ENCODE peak calls at places on chromosomes 12 and 14, in six cellular contexts. One of them, this sample, is unnamed.
A peak's percentile ranks its signal among the peaks of the same experiment; 100 is the strongest.

GRCh38 chr12:118064608-118065007 is 3.6 kb upstream of the WSB2 start:
- DNase-seq in CD4-positive, CD25-positive, alpha-beta regulatory T cell: no peak
- DNase-seq in IMR-90: no peak
- DNase-seq in GM12865: peak; percentile 50
- DNase-seq in AG10803: no peak
- DNase-seq in NT2/D1: no peak
- DNase-seq in this sample: no peak

GRCh38 chr12:92899388-92900001 is 29.6 kb downstream of the EEA1 start:
- DNase-seq in CD4-positive, CD25-positive, alpha-beta regulatory T cell: no peak
- DNase-seq in IMR-90: peak; percentile 99
- DNase-seq in AG10803: peak; percentile 99
- DNase-seq in GM12865: no peak
- DNase-seq in NT2/D1: peak; percentile 20
- DNase-seq in this sample: peak; percentile 99

GRCh38 chr12:13204428-13204827 is 7.9 kb downstream of the EMP1 start:
- DNase-seq in IMR-90: peak; percentile 93
- DNase-seq in NT2/D1: peak; percentile 71
- DNase-seq in AG10803: no peak
- DNase-seq in GM12865: no peak
- DNase-seq in CD4-positive, CD25-positive, alpha-beta regulatory T cell: no peak
- DNase-seq in this sample: no peak

GRCh38 chr12:28489256-28489655 is 299.0 kb downstream of the CCDC91 start:
- DNase-seq in CD4-positive, CD25-positive, alpha-beta regulatory T cell: no peak
- DNase-seq in GM12865: no peak
- DNase-seq in NT2/D1: no peak
- DNase-seq in AG10803: peak; percentile 72
- DNase-seq in IMR-90: peak; percentile 13
- DNase-seq in this sample: peak; percentile 66

GRCh38 chr14:39109893-39110715 is 4.0 kb upstream of the GEMIN2 start:
- DNase-seq in GM12865: peak; percentile 74
- DNase-seq in CD4-positive, CD25-positive, alpha-beta regulatory T cell: no peak
- DNase-seq in IMR-90: no peak
- DNase-seq in AG10803: no peak
- DNase-seq in NT2/D1: no peak
- DNase-seq in this sample: no peak

GRCh38 chr14:88326352-88327103 is 3.5 kb upstream of the KCNK10 start:
- DNase-seq in GM12865: no peak
- DNase-seq in CD4-positive, CD25-positive, alpha-beta regulatory T cell: no peak
- DNase-seq in NT2/D1: no peak
- DNase-seq in AG10803: no peak
- DNase-seq in IMR-90: no peak
- DNase-seq in this sample: no peak

GRCh38 chr12:26106347-26106746 is 18.5 kb downstream of the BHLHE41 start:
- DNase-seq in AG10803: no peak
- DNase-seq in NT2/D1: no peak
- DNase-seq in GM12865: no peak
- DNase-seq in CD4-positive, CD25-positive, alpha-beta regulatory T cell: no peak
- DNase-seq in IMR-90: no peak
- DNase-seq in this sample: no peak

GRCh38 chr12:50574621-50575348 is 70.0 kb downstream of the DIP2B start:
- DNase-seq in GM12865: no peak
- DNase-seq in IMR-90: peak; percentile 32
- DNase-seq in CD4-positive, CD25-positive, alpha-beta regulatory T cell: no peak
- DNase-seq in AG10803: peak; percentile 90
- DNase-seq in NT2/D1: no peak
- DNase-seq in this sample: no peak

GRCh38 chr12:93813972-93814821 is 137.0 kb downstream of the CRADD start:
- DNase-seq in CD4-positive, CD25-positive, alpha-beta regulatory T cell: no peak
- DNase-seq in NT2/D1: no peak
- DNase-seq in IMR-90: peak; percentile 94
- DNase-seq in GM12865: peak; percentile 28
- DNase-seq in AG10803: peak; percentile 84
- DNase-seq in this sample: peak; percentile 82

GRCh38 chr14:75769047-75769685 is 108.1 kb downstream of the TTLL5 start:
- DNase-seq in AG10803: peak; percentile 15
- DNase-seq in IMR-90: peak; percentile 5
- DNase-seq in GM12865: peak; percentile 40
- DNase-seq in NT2/D1: no peak
- DNase-seq in CD4-positive, CD25-positive, alpha-beta regulatory T cell: no peak
- DNase-seq in this sample: no peak

GRCh38 chr12:102957339-102958050 is at the start of gene ASCL1:
- DNase-seq in AG10803: peak; percentile 30
- DNase-seq in IMR-90: peak; percentile 10
- DNase-seq in CD4-positive, CD25-positive, alpha-beta regulatory T cell: no peak
- DNase-seq in NT2/D1: no peak
- DNase-seq in GM12865: peak; percentile 74
- DNase-seq in this sample: no peak

GRCh38 chr14:74697976-74698375 is 14.9 kb downstream of the AREL1 start:
- DNase-seq in CD4-positive, CD25-positive, alpha-beta regulatory T cell: no peak
- DNase-seq in AG10803: no peak
- DNase-seq in IMR-90: no peak
- DNase-seq in GM12865: no peak
- DNase-seq in NT2/D1: no peak
- DNase-seq in this sample: no peak

GRCh38 chr12:958449-959123 is 9.1 kb upstream of the RAD52 start:
- DNase-seq in NT2/D1: no peak
- DNase-seq in IMR-90: no peak
- DNase-seq in AG10803: no peak
- DNase-seq in CD4-positive, CD25-positive, alpha-beta regulatory T cell: no peak
- DNase-seq in GM12865: peak; percentile 78
- DNase-seq in this sample: no peak

GRCh38 chr12:15001733-15002471 is 29.1 kb downstream of the PDE6H start:
- DNase-seq in AG10803: peak; percentile 15
- DNase-seq in IMR-90: peak; percentile 21
- DNase-seq in NT2/D1: no peak
- DNase-seq in GM12865: no peak
- DNase-seq in CD4-positive, CD25-positive, alpha-beta regulatory T cell: no peak
- DNase-seq in this sample: no peak

GRCh38 chr14:51201890-51202289 is 38.2 kb upstream of the TMX1 start:
- DNase-seq in CD4-positive, CD25-positive, alpha-beta regulatory T cell: no peak
- DNase-seq in GM12865: peak; percentile 60
- DNase-seq in IMR-90: no peak
- DNase-seq in AG10803: no peak
- DNase-seq in NT2/D1: no peak
- DNase-seq in this sample: no peak

GRCh38 chr14:54166049-54166950 is 209.7 kb upstream of the BMP4 start:
- DNase-seq in AG10803: no peak
- DNase-seq in NT2/D1: no peak
- DNase-seq in CD4-positive, CD25-positive, alpha-beta regulatory T cell: no peak
- DNase-seq in IMR-90: no peak
- DNase-seq in GM12865: no peak
- DNase-seq in this sample: no peak

GRCh38 chr14:61959348-61959747 is 197.1 kb downstream of the SNAPC1 start:
- DNase-seq in CD4-positive, CD25-positive, alpha-beta regulatory T cell: no peak
- DNase-seq in AG10803: no peak
- DNase-seq in GM12865: no peak
- DNase-seq in NT2/D1: no peak
- DNase-seq in IMR-90: no peak
- DNase-seq in this sample: no peak

GRCh38 chr14:104421892-104422291 is 157.7 kb upstream of the C14orf180 start:
- DNase-seq in NT2/D1: no peak
- DNase-seq in GM12865: no peak
- DNase-seq in AG10803: no peak
- DNase-seq in CD4-positive, CD25-positive, alpha-beta regulatory T cell: no peak
- DNase-seq in IMR-90: no peak
- DNase-seq in this sample: no peak

GRCh38 chr14:24659916-24660570 is 26.1 kb upstream of the GZMB start:
- DNase-seq in IMR-90: no peak
- DNase-seq in NT2/D1: no peak
- DNase-seq in CD4-positive, CD25-positive, alpha-beta regulatory T cell: no peak
- DNase-seq in AG10803: no peak
- DNase-seq in GM12865: no peak
- DNase-seq in this sample: no peak

GRCh38 chr12:109014984-109015765 is 5.7 kb downstream of the SVOP start:
- DNase-seq in NT2/D1: no peak
- DNase-seq in CD4-positive, CD25-positive, alpha-beta regulatory T cell: no peak
- DNase-seq in IMR-90: no peak
- DNase-seq in GM12865: no peak
- DNase-seq in AG10803: no peak
- DNase-seq in this sample: no peak
- H3K4me3 ChIP-seq in NT2/D1: no peak overlapping the region
- H3K4me3 ChIP-seq in CD4-positive, CD25-positive, alpha-beta regulatory T cell: no peak overlapping the region
- H3K4me3 ChIP-seq in IMR-90: no peak overlapping the region
- H3K4me3 ChIP-seq in GM12865: no peak overlapping the region
- H3K4me3 ChIP-seq in AG10803: no peak overlapping the region
- H3K4me3 ChIP-seq in this sample: no peak overlapping the region

DNA sequence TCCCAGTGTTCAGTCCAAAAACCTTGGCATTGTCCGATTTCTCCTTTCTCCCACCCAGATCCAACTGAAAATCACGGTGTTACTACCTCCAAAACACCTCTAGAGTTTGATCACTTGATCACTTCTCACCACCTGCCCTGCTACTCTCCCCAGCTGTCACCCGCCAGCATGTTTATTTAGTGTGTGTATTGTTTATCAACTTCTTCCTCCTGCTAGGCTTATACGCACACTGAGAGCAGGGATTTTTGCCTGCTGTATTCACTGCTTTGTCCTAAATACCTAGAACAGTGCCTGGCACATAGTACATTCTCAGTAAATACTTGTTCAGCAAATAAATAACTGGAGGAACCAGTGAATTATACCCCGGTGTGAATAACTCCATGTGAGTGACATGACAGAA is 5.0 kb downstream of the BDKRB1 start:
- DNase-seq in GM12865: no peak
- DNase-seq in AG10803: no peak
- DNase-seq in NT2/D1: no peak
- DNase-seq in IMR-90: peak; percentile 35
- DNase-seq in CD4-positive, CD25-positive, alpha-beta regulatory T cell: no peak
- DNase-seq in this sample: no peak
- H3K4me3 ChIP-seq in GM12865: no peak overlapping the region
- H3K4me3 ChIP-seq in AG10803: no peak overlapping the region
- H3K4me3 ChIP-seq in NT2/D1: no peak overlapping the region
- H3K4me3 ChIP-seq in IMR-90: no peak overlapping the region
- H3K4me3 ChIP-seq in CD4-positive, CD25-positive, alpha-beta regulatory T cell: no peak overlapping the region
- H3K4me3 ChIP-seq in this sample: no peak overlapping the region

GRCh38 chr12:114690267-114691135 is 6.5 kb upstream of the TBX3 start:
- DNase-seq in NT2/D1: no peak
- DNase-seq in IMR-90: no peak
- DNase-seq in CD4-positive, CD25-positive, alpha-beta regulatory T cell: no peak
- DNase-seq in GM12865: no peak
- DNase-seq in AG10803: no peak
- DNase-seq in this sample: no peak
- H3K4me3 ChIP-seq in NT2/D1: no peak overlapping the region
- H3K4me3 ChIP-seq in IMR-90: no peak overlapping the region
- H3K4me3 ChIP-seq in CD4-positive, CD25-positive, alpha-beta regulatory T cell: no peak overlapping the region
- H3K4me3 ChIP-seq in GM12865: no peak overlapping the region
- H3K4me3 ChIP-seq in AG10803: no peak overlapping the region
- H3K4me3 ChIP-seq in this sample: no peak overlapping the region

DNA sequence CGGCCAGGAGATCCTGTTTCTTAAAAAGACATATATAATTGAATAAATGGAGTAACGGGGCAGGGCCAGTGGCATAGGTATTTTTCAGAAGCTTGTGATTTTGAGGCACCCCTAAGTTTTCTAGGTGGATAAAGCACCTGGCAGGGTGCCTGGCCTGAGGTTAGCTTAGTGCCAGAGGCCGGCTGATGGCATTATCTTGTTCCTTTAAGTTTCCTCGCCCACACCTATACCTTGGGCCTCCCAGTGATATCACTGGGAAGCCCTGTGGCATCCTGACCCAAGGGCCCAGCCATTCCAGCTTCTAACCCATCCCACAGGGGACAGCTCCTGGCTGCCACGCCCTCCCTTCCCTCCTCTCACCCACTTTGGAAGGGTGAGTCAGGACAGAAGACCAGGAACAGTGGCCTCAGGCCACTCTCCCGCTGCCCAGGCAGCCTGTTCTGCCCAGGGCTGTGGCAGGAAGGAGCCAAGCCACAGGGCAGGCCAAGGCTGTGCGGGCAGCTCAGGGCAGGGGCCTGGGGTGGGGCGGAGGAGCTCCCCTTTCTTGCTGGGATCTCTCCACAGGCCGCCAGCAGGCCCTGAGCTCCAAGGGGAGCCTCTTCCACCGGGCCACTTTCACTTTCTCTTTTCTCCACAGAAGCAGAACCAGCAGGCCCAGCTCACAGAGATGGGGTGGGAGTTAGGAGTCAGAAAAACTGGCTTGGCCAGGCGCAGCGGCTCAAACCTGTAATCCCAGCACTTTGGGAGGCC is 75.1 kb downstream of the IRF2BPL start:
- DNase-seq in GM12865: peak; percentile 57
- DNase-seq in IMR-90: peak; percentile 68
- DNase-seq in CD4-positive, CD25-positive, alpha-beta regulatory T cell: peak; percentile 31
- DNase-seq in NT2/D1: no peak
- DNase-seq in AG10803: peak; percentile 75
- DNase-seq in this sample: no peak
- H3K4me3 ChIP-seq in GM12865: peak overlapping the region; percentile 24
- H3K4me3 ChIP-seq in IMR-90: peak overlapping the region; percentile 7
- H3K4me3 ChIP-seq in CD4-positive, CD25-positive, alpha-beta regulatory T cell: no peak overlapping the region
- H3K4me3 ChIP-seq in NT2/D1: no peak overlapping the region
- H3K4me3 ChIP-seq in AG10803: peak overlapping the region; percentile 53
- H3K4me3 ChIP-seq in this sample: no peak overlapping the region

GRCh38 chr14:95547626-95548327 is 12.9 kb downstream of the GLRX5 start:
- DNase-seq in NT2/D1: peak; percentile 71
- DNase-seq in GM12865: no peak
- DNase-seq in CD4-positive, CD25-positive, alpha-beta regulatory T cell: no peak
- DNase-seq in IMR-90: peak; percentile 66
- DNase-seq in AG10803: peak; percentile 63
- DNase-seq in this sample: no peak

GRCh38 chr14:95548328-95548929 is 13.6 kb downstream of the GLRX5 start:
- DNase-seq in NT2/D1: no peak
- DNase-seq in AG10803: no peak
- DNase-seq in IMR-90: no peak
- DNase-seq in GM12865: no peak
- DNase-seq in CD4-positive, CD25-positive, alpha-beta regulatory T cell: no peak
- DNase-seq in this sample: no peak

GRCh38 chr14:95544588-95544987 is 9.7 kb downstream of the GLRX5 start:
- DNase-seq in IMR-90: no peak
- DNase-seq in CD4-positive, CD25-positive, alpha-beta regulatory T cell: no peak
- DNase-seq in NT2/D1: no peak
- DNase-seq in AG10803: no peak
- DNase-seq in GM12865: no peak
- DNase-seq in this sample: no peak

GRCh38 chr14:95545769-95546168 is 10.9 kb downstream of the GLRX5 start:
- DNase-seq in AG10803: peak; percentile 76
- DNase-seq in GM12865: no peak
- DNase-seq in NT2/D1: no peak
- DNase-seq in IMR-90: peak; percentile 97
- DNase-seq in CD4-positive, CD25-positive, alpha-beta regulatory T cell: no peak
- DNase-seq in this sample: peak; percentile 81

DNA sequence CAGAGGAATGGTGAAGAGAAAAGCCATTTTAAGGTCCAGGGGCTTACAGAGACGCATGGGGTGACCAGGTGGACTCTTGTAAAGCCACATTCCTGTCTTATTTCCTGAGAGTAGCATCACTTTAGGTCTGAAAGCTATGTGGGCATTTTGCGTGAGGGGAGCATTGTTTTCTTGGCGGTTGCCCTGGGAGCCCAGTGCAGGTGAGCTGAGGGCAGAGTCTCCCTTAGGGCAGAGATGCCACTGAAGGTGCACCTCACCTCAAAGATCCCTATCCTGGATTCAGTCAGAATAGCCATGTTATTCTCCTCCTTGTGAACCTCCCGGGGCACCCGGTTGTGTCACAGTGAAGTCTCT is 12.4 kb downstream of the GLRX5 start:
- DNase-seq in IMR-90: no peak
- DNase-seq in GM12865: no peak
- DNase-seq in NT2/D1: no peak
- DNase-seq in AG10803: no peak
- DNase-seq in CD4-positive, CD25-positive, alpha-beta regulatory T cell: no peak
- DNase-seq in this sample: no peak
- H3K4me3 ChIP-seq in IMR-90: no peak overlapping the region
- H3K4me3 ChIP-seq in GM12865: no peak overlapping the region
- H3K4me3 ChIP-seq in NT2/D1: no peak overlapping the region
- H3K4me3 ChIP-seq in AG10803: no peak overlapping the region
- H3K4me3 ChIP-seq in CD4-positive, CD25-positive, alpha-beta regulatory T cell: no peak overlapping the region
- H3K4me3 ChIP-seq in this sample: no peak overlapping the region

GRCh38 chr14:89415139-89415538 is 1.9 kb downstream of the FOXN3 start:
- DNase-seq in NT2/D1: no peak
- DNase-seq in CD4-positive, CD25-positive, alpha-beta regulatory T cell: no peak
- DNase-seq in GM12865: no peak
- DNase-seq in AG10803: no peak
- DNase-seq in IMR-90: no peak
- DNase-seq in this sample: no peak
- H3K4me3 ChIP-seq in NT2/D1: peak overlapping the region; percentile 76
- H3K4me3 ChIP-seq in CD4-positive, CD25-positive, alpha-beta regulatory T cell: peak overlapping the region; percentile 87
- H3K4me3 ChIP-seq in GM12865: peak overlapping the region; percentile 99
- H3K4me3 ChIP-seq in AG10803: peak overlapping the region; percentile 78
- H3K4me3 ChIP-seq in IMR-90: peak overlapping the region; percentile 62
- H3K4me3 ChIP-seq in this sample: peak overlapping the region; percentile 81